ENCODE peak calls at places on chromosomes 3 and 15, in six cellular contexts. K, N, C, Z, S and G are unnamed samples.

GRCh38 chr15:59892995-59893394 is 111.1 kb upstream of the FOXB1 start:
- DNase-seq in Z (no peak), S (no peak), C (peak; percentile 69), N (no peak), K (no peak), G (no peak)

GRCh38 chr3:89787995-89788394 is 680.6 kb downstream of the EPHA3 start:
- DNase-seq in Z (no peak), S (no peak), K (no peak), C (peak; percentile 11), N (no peak), G (no peak)

GRCh38 chr15:62071711-62072308 is 5.0 kb downstream of the C2CD4A start:
- DNase-seq in K (peak; percentile 6), S (peak; percentile 39), C (no peak), N (no peak), Z (no peak), G (peak; percentile 73)

GRCh38 chr15:41824062-41824745 is 3.7 kb upstream of the JMJD7 start:
- DNase-seq in N (no peak), K (no peak), S (no peak), C (no peak), Z (peak; percentile 12), G (no peak)

GRCh38 chr3:190585771-190586630 is 72.1 kb downstream of the IL1RAP start:
- DNase-seq in C (peak; percentile 62), K (no peak), S (no peak), Z (peak; percentile 22), N (no peak), G (no peak)

GRCh38 chr3:79341961-79342360 is 425.8 kb downstream of the ROBO1 start:
- DNase-seq in N (no peak), S (no peak), Z (no peak), K (no peak), C (no peak), G (no peak)

GRCh38 chr3:15324335-15324734 is 8.1 kb downstream of the SH3BP5 start:
- DNase-seq in N (no peak), K (no peak), C (no peak), Z (peak; percentile 41), S (no peak), G (no peak)

GRCh38 chr3:33991673-33992072 is 193.2 kb downstream of the PDCD6IP start:
- DNase-seq in K (no peak), C (no peak), N (no peak), Z (no peak), S (no peak), G (no peak)

GRCh38 chr3:179450901-179451334 is 352 bp downstream of the GNB4 start:
- DNase-seq in C (peak; percentile 21), K (no peak), S (peak; percentile 4), Z (peak; percentile 53), N (no peak), G (no peak)

GRCh38 chr3:60610441-60611112 is 640.7 kb downstream of the FHIT start:
- DNase-seq in K (no peak), C (no peak), S (no peak), Z (peak; percentile 73), N (no peak), G (no peak)

GRCh38 chr3:153289334-153289808 is 127.3 kb downstream of the RAP2B start:
- DNase-seq in S (no peak), C (no peak), N (no peak), Z (no peak), K (no peak), G (no peak)

GRCh38 chr3:14907043-14907966 is 40.1 kb upstream of the NR2C2 start:
- DNase-seq in Z (no peak), N (no peak), K (no peak), S (no peak), C (no peak), G (no peak)

GRCh38 chr3:54067060-54067459 is 55.3 kb upstream of the CACNA2D3 start:
- DNase-seq in K (no peak), C (no peak), Z (no peak), N (no peak), S (no peak), G (no peak)

GRCh38 chr3:134959516-134959915 is 164.5 kb downstream of the EPHB1 start:
- DNase-seq in K (no peak), S (no peak), Z (no peak), C (no peak), N (no peak), G (no peak)